ENCODE peak calls at places on chromosomes 12 and 14, in five cellular contexts. B is HepG2, I is HCT116, O is upper lobe of left lung, C is K562. X is an unnamed sample.

GRCh38 chr14:55889124-55889523 is 229.1 kb upstream of the PELI2 start:
- ATAC-seq in B (no peak), I (no peak), O (no peak), C (no peak), X (no peak)

GRCh38 chr14:77607741-77608302 is 8.6 kb downstream of the SPTLC2 start:
- ATAC-seq in B (no peak), I (no peak), O (no peak), C (peak; percentile 74), X (no peak)

GRCh38 chr12:14108702-14109101 is 127.3 kb upstream of the GRIN2B start:
- ATAC-seq in B (no peak), I (no peak), O (no peak), C (no peak), X (no peak)

GRCh38 chr14:58414845-58415244 is 12.5 kb downstream of the TIMM9 start:
- ATAC-seq in B (peak; percentile 91), I (peak; percentile 69), O (no peak), C (peak; percentile 82), X (no peak)

GRCh38 chr12:18807714-18808113 is 69.8 kb downstream of the CAPZA3 start:
- ATAC-seq in B (no peak), I (no peak), O (no peak), C (no peak), X (no peak)

GRCh38 chr12:29543036-29543435 is 45.5 kb upstream of the OVCH1 start:
- ATAC-seq in B (no peak), I (no peak), O (no peak), C (no peak), X (peak; percentile 67)

GRCh38 chr14:69287096-69287991 is 27.4 kb downstream of the GALNT16 start:
- ATAC-seq in B (peak; percentile 83), I (peak; percentile 74), O (no peak), C (peak; percentile 61), X (peak; percentile 31)

GRCh38 chr12:126780343-126780742 is 1486.6 kb upstream of the TMEM132C start:
- ATAC-seq in B (no peak), I (no peak), O (no peak), C (peak; percentile 55), X (no peak)

GRCh38 chr12:124493809-124494750 is 73.3 kb downstream of the NCOR2 start:
- ATAC-seq in B (no peak), I (no peak), O (no peak), C (no peak), X (no peak)

GRCh38 chr12:63706336-63706735 is 38.0 kb upstream of the DPY19L2 start:
- ATAC-seq in B (no peak), I (no peak), O (no peak), C (no peak), X (no peak)

GRCh38 chr14:77026166-77026929 is 2.2 kb downstream of the IRF2BPL start:
- ATAC-seq in B (no peak), I (no peak), O (no peak), C (no peak), X (no peak)

GRCh38 chr12:115577401-115577800 is 700.1 kb downstream of the MED13L start:
- ATAC-seq in B (no peak), I (no peak), O (no peak), C (no peak), X (no peak)

GRCh38 chr14:69351385-69351784 is 46.7 kb downstream of the ERH start:
- ATAC-seq in B (no peak), I (no peak), O (no peak), C (no peak), X (no peak)

GRCh38 chr12:11885261-11886038 is 185.3 kb upstream of the BCL2L14 start:
- ATAC-seq in B (peak; percentile 91), I (peak; percentile 67), O (no peak), C (no peak), X (peak; percentile 34)

GRCh38 chr12:21893924-21894323 is 47.3 kb downstream of the ABCC9 start:
- ATAC-seq in B (no peak), I (no peak), O (no peak), C (no peak), X (no peak)

GRCh38 chr12:4806439-4807115 is 86.4 kb downstream of the GALNT8 start:
- ATAC-seq in B (no peak), I (no peak), O (no peak), C (no peak), X (no peak)

GRCh38 chr12:103956515-103957027 is 9.1 kb upstream of the TDG start:
- ATAC-seq in B (peak; percentile 66), I (peak; percentile 61), O (peak; percentile 64), C (peak; percentile 59), X (peak; percentile 35)

GRCh38 chr14:92401561-92401960 is 78.6 kb downstream of the SLC24A4 start:
- ATAC-seq in B (no peak), I (no peak), O (no peak), C (no peak), X (no peak)

GRCh38 chr14:50333010-50333409 is 20.9 kb downstream of the DMAC2L start:
- ATAC-seq in B (no peak), I (no peak), O (no peak), C (no peak), X (peak; percentile 85)

GRCh38 chr12:112107728-112108447 is 695 bp downstream of the NAA25 start:
- ATAC-seq in B (peak; percentile 15), I (peak; percentile 2), O (no peak), C (peak; percentile 18), X (no peak)
- TF ChIP-seq POLR2AphosphoS5 in B (no peak), I (no peak), O (no peak), C (no peak), X (no peak)

DNA sequence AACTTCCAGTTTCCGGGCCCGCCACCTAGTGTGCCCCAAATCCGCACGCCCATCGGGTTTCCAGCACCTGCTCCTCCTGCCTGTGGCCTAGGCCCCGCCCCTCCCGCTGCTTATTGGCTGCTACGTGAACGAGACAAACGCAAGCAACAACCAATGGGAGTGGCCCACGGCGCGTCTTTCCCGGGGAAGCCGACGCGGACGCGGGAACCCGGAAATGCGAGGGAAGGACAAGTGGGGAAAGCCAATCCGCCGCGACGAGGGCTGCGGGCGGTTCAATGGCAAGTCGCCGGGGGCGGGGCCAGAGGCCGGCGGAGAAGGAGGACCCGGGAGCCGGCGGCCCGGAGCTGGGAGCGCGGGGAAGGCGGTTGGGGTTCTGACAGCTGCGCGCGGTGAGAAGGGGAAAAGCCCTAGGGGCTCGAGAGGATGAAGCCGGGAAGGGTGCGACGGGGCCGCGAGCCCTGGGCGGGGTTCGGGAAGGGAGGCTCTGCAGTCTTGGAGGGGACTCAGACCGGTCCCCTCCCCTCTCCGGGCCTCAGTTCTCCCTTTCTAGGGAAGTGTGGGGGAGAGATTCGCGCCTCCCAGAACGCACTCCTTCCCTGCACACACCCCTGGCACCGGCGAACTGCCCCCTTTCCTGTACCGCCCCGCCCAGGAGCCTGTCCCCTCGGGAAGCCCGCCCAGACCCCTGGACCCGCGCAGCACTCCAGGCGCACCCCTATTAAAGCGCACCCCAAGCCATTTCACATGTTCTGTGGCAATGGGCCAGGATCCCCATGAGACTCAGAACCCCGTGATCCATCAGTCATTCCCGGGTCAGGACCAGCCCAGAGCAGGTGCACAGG is at the start of gene FICD:
- ATAC-seq in B (peak; percentile 89), I (peak; percentile 90), O (peak; percentile 95), C (peak; percentile 94), X (peak; percentile 99)
- TF ChIP-seq POLR2A in B (peak; percentile 45), I (no peak), O (no peak), C (peak; percentile 82), X (peak; percentile 36)

GRCh38 chr12:49088190-49088931 is 6.2 kb downstream of the DHH start:
- ATAC-seq in B (peak; percentile 84), I (peak; percentile 99), O (peak; percentile 94), C (peak; percentile 83), X (peak; percentile 87)
- TF ChIP-seq POLR2AphosphoS5 in B (no peak), I (peak; percentile 43), O (no peak), C (no peak), X (peak; percentile 5)

GRCh38 chr14:24141030-24141880 is at the start of gene EMC9:
- ATAC-seq in B (peak; percentile 88), I (peak; percentile 88), O (peak; percentile 98), C (peak; percentile 95), X (peak; percentile 97)

GRCh38 chr14:24137529-24138395 is 1.8 kb downstream of the PSME1 start:
- ATAC-seq in B (no peak), I (no peak), O (no peak), C (no peak), X (no peak)

GRCh38 chr14:24136684-24137528 is 912 bp downstream of the PSME1 start:
- ATAC-seq in B (no peak), I (no peak), O (no peak), C (no peak), X (no peak)

GRCh38 chr14:24138396-24139271 is 2.6 kb downstream of the PSME1 start:
- ATAC-seq in B (no peak), I (no peak), O (no peak), C (no peak), X (no peak)

GRCh38 chr14:24139272-24139934 is 2.0 kb downstream of the EMC9 start:
- ATAC-seq in B (no peak), I (no peak), O (no peak), C (no peak), X (no peak)
- TF ChIP-seq POLR2A in B (no peak), I (no peak), O (no peak), C (no peak), X (no peak)

DNA sequence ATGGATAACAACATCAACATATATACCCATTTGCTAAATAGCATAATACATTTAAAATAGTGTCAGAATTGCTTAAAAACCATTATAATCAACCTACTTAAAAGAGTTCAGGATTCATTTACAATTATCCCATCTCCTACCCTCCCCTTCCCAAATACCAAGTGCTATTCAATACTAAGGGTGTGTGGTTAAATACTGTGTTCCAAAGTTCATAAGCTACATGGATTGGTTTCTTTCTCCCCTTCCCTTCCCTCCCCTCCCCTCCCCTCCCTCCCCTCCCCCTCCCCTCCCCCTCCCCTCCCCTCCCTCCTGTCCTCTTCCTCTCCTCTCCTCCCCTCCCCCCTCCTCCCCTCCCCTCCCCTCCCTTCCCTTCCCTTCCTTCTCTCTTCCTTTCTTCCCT is 97.0 kb upstream of the NPAS3 start:
- ATAC-seq in B (no peak), I (no peak), O (no peak), C (no peak), X (no peak)
- TF ChIP-seq POLR2AphosphoS5 in B (no peak), I (no peak), O (no peak), C (no peak), X (no peak)

GRCh38 chr12:132761911-132762583 is 415 bp upstream of the ANKLE2 start:
- ATAC-seq in B (peak; percentile 87), I (peak; percentile 94), O (peak; percentile 94), C (peak; percentile 91), X (peak; percentile 97)
- TF ChIP-seq POLR2A in B (peak; percentile 89), I (peak; percentile 72), O (no peak), C (peak; percentile 93), X (peak; percentile 74)